ENCODE peak calls at places on chromosomes 13 and 19, in ten cellular contexts. G, P, U, H, D, I, J, M, O and C are unnamed samples.

GRCh38 chr13:91714726-91715334 is 316.4 kb downstream of the GPC5 start:
- DNase-seq in G (no peak), P (no peak), U (no peak), H (no peak), D (no peak), I (no peak), J (no peak), M (no peak), O (no peak), C (no peak)

GRCh38 chr19:41887711-41888382 is 4.9 kb downstream of the ARHGEF1 start:
- DNase-seq in G (peak; percentile 91), P (peak; percentile 89), U (no peak), H (peak; percentile 90), D (peak; percentile 64), I (no peak), J (no peak), M (peak; percentile 86), O (peak; percentile 67), C (no peak)

GRCh38 chr13:40120288-40120687 is 464.8 kb downstream of the COG6 start:
- DNase-seq in G (no peak), P (no peak), U (no peak), H (peak; percentile 70), D (no peak), I (no peak), J (no peak), M (no peak), O (no peak), C (no peak)

GRCh38 chr19:13637664-13638063 is 126.7 kb upstream of the MRI1 start:
- DNase-seq in G (no peak), P (no peak), U (no peak), H (peak; percentile 31), D (no peak), I (no peak), J (no peak), M (no peak), O (no peak), C (no peak)

GRCh38 chr13:26965976-26966375 is 205.4 kb upstream of the GPR12 start:
- DNase-seq in G (peak; percentile 45), P (no peak), U (no peak), H (peak; percentile 84), D (no peak), I (peak; percentile 81), J (no peak), M (no peak), O (no peak), C (peak; percentile 90)

GRCh38 chr19:14514215-14514871 is 3.9 kb downstream of the DNAJB1 start:
- DNase-seq in G (no peak), P (no peak), U (no peak), H (no peak), D (no peak), I (no peak), J (no peak), M (no peak), O (no peak), C (peak; percentile 33)

GRCh38 chr19:54428323-54429175 is 13.3 kb downstream of the TTYH1 start:
- DNase-seq in G (no peak), P (no peak), U (no peak), H (no peak), D (no peak), I (no peak), J (no peak), M (no peak), O (no peak), C (no peak)

GRCh38 chr13:45119469-45119989 is 781 bp upstream of the GTF2F2 start:
- DNase-seq in G (no peak), P (peak; percentile 72), U (no peak), H (peak; percentile 79), D (no peak), I (no peak), J (no peak), M (peak; percentile 55), O (peak; percentile 60), C (no peak)

GRCh38 chr13:47832458-47832972 is 168.6 kb downstream of the SUCLA2 start:
- DNase-seq in G (no peak), P (no peak), U (no peak), H (no peak), D (no peak), I (no peak), J (no peak), M (no peak), O (no peak), C (no peak)

GRCh38 chr19:1261863-1262686 is 7.1 kb upstream of the CIRBP start:
- DNase-seq in G (peak; percentile 91), P (no peak), U (no peak), H (peak; percentile 83), D (no peak), I (peak; percentile 64), J (peak; percentile 74), M (no peak), O (peak; percentile 43), C (peak; percentile 66)

GRCh38 chr13:53028637-53029121 is at the start of gene OLFM4:
- DNase-seq in G (no peak), P (no peak), U (no peak), H (no peak), D (no peak), I (no peak), J (no peak), M (no peak), O (no peak), C (no peak)

GRCh38 chr19:16473875-16474397 is 2.2 kb upstream of the EPS15L1 start:
- DNase-seq in G (no peak), P (no peak), U (no peak), H (no peak), D (no peak), I (no peak), J (no peak), M (no peak), O (no peak), C (no peak)

GRCh38 chr19:13417054-13417453 is 89.2 kb downstream of the CACNA1A start:
- DNase-seq in G (no peak), P (no peak), U (no peak), H (no peak), D (no peak), I (peak; percentile 18), J (no peak), M (no peak), O (no peak), C (peak; percentile 14)

GRCh38 chr13:46202188-46202795 is 9.4 kb upstream of the LRRC63 start:
- DNase-seq in G (no peak), P (no peak), U (no peak), H (no peak), D (no peak), I (no peak), J (no peak), M (no peak), O (no peak), C (no peak)

DNA sequence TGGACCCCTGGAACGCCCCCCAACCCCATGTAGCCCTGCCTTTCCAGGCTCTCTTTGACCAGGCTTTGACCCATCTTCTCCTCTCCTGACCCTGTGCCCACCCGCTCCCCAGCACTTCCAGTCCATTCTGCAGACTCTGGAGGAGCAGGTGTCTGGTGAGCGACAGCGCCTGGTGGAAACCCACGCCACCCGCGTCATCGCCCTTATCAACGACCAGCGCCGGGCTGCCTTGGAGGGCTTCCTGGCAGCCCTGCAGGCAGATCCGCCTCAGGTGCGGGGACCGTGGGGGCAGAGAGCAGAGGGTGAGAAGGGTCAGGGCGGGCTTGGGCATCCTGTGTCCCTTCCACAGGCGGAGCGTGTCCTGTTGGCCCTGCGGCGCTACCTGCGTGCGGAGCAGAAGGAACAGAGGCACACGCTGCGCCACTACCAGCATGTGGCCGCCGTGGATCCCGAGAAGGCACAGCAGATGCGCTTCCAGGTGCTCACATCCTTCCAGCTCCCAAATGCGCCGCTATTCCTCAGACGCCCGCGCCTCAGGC is 6.1 kb downstream of the APLP1 start:
- DNase-seq in G (no peak), P (no peak), U (no peak), H (no peak), D (no peak), I (no peak), J (no peak), M (no peak), O (no peak), C (peak; percentile 51)
- H3K27me3 ChIP-seq in G (peaks cover 37% of the 10 kb centered on the region), P (no peaks in the 10 kb centered on the region), U (no peaks in the 10 kb centered on the region), H (no peaks in the 10 kb centered on the region), D (no peaks in the 10 kb centered on the region), I (peaks cover 38% of the 10 kb centered on the region), J (no peaks in the 10 kb centered on the region), M (peaks cover 39% of the 10 kb centered on the region), O (peaks cover 5% of the 10 kb centered on the region), C (no peaks in the 10 kb centered on the region)

DNA sequence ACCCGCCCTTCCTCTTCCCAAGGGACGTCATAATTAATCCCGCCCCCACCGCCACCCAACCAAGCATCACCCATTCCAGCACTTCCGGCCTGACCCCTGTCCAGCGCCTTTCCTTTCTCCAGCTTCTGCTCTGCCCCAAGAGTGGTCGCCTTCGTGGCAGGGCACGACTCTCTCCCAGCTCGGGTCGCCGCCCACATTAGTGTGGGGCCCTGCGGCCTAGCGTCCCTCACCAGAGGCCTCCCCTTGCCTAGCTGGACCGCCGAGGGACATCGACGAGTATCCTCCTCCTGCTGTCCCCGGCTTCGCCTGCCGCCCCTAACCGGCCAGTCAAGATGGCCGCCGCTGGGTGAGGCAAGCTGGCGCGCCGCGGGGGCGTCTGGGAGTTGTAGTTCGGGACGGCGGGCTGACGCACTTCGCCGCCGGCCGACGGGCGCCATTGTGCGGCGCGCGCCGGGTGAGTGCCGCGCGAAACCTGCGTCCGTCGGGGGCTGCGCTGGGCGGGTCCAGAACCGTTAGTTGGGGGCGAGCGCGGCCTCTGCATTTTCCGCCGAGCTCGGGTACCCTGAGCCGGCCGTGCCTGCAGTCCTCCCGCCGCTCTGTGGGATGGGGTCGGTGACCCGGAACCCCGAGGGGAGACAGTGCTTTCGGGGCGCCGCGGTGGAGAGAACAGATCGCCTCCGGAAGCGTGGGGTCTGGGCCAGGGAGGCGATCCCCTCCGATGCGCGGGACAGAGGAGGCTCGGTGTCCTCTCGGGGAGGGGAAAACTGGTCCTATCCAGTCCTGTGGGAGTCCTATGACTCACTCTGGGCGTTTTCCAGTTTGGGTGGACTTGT is at the start of gene ZNF274:
- DNase-seq in G (peak; percentile 97), P (peak; percentile 86), U (peak; percentile 53), H (peak; percentile 89), D (peak; percentile 84), I (peak; percentile 95), J (peak; percentile 70), M (peak; percentile 94), O (peak; percentile 87), C (peak; percentile 98)
- H3K9me3 ChIP-seq in G (peaks cover 93% of the 10 kb centered on the region), P (peaks cover 42% of the 10 kb centered on the region), U (peaks cover 62% of the 10 kb centered on the region), H (peaks cover 19% of the 10 kb centered on the region), D (peaks cover 39% of the 10 kb centered on the region), I (peaks cover 90% of the 10 kb centered on the region), J (peaks cover 86% of the 10 kb centered on the region), M (peaks cover 77% of the 10 kb centered on the region), O (peaks cover 42% of the 10 kb centered on the region), C (peaks cover 34% of the 10 kb centered on the region)

DNA sequence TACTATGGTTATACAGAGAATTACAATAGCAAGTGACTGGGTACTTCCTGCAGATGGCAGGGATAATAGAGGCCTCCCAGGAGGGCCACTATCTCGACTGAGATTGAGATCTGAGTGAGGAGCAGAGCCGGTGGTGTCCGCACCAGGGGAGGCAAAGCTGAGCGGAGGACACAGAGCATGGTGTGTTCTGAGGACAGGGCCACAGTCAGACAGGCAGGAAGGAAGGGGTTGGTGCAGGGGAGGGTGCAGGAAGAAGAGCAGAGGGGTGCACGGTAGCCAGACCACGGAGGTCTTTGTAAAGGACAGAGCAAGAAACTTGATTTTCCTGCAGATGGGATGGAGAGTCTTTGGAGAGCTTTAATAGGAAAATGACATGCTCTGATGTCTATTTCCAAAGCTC is 152.4 kb downstream of the SHISA2 start:
- DNase-seq in G (no peak), P (no peak), U (no peak), H (no peak), D (no peak), I (no peak), J (no peak), M (no peak), O (no peak), C (no peak)
- H3K27me3 ChIP-seq in G (no peaks in the 10 kb centered on the region), P (no peaks in the 10 kb centered on the region), U (no peaks in the 10 kb centered on the region), H (no peaks in the 10 kb centered on the region), D (no peaks in the 10 kb centered on the region), I (peaks cover 23% of the 10 kb centered on the region), J (no peaks in the 10 kb centered on the region), M (no peaks in the 10 kb centered on the region), O (no peaks in the 10 kb centered on the region), C (no peaks in the 10 kb centered on the region)

GRCh38 chr13:73397486-73398020 is 338.7 kb downstream of the KLF5 start:
- DNase-seq in G (no peak), P (no peak), U (no peak), H (no peak), D (no peak), I (no peak), J (no peak), M (no peak), O (no peak), C (no peak)
- H3K9me3 ChIP-seq in G (no peaks in the 10 kb centered on the region), P (no peaks in the 10 kb centered on the region), U (no peaks in the 10 kb centered on the region), H (no peaks in the 10 kb centered on the region), D (no peaks in the 10 kb centered on the region), I (no peaks in the 10 kb centered on the region), J (no peaks in the 10 kb centered on the region), M (no peaks in the 10 kb centered on the region), O (no peaks in the 10 kb centered on the region), C (no peaks in the 10 kb centered on the region)